ENCODE peak calls at places on chromosomes 12 and 14, in six cellular contexts. F is H1, C is GM12878, P is HepG2, K is SK-N-SH, A is GM12892. D is an unnamed sample.

GRCh38 chr14:62081956-62082355 is 319.7 kb downstream of the SNAPC1 start:
- DNase-seq in F (no peak), C (no peak), A (no peak), P (no peak), K (no peak), D (no peak)

GRCh38 chr14:104036250-104036649 is 49.2 kb upstream of the ASPG start:
- DNase-seq in K (no peak), P (no peak), F (no peak), A (no peak), C (no peak), D (no peak)

GRCh38 chr14:51643137-51643536 is 8.6 kb upstream of the FRMD6 start:
- DNase-seq in P (no peak), F (no peak), C (no peak), A (no peak), K (no peak), D (no peak)

GRCh38 chr14:103232338-103232808 is 101.7 kb upstream of the EIF5 start:
- DNase-seq in F (no peak), C (no peak), A (no peak), K (peak), P (no peak), D (no peak)

GRCh38 chr14:54796961-54797360 is 105.7 kb downstream of the GCH1 start:
- DNase-seq in P (no peak), A (no peak), F (no peak), K (no peak), C (no peak), D (no peak)

GRCh38 chr14:54350196-54350595 is 46.6 kb upstream of the CDKN3 start:
- DNase-seq in F (no peak), A (no peak), C (no peak), K (no peak), P (no peak), D (no peak)

GRCh38 chr14:98514016-98514415 is 758.0 kb downstream of the BCL11B start:
- DNase-seq in F (no peak), K (no peak), A (no peak), C (no peak), P (no peak), D (no peak)

GRCh38 chr12:39619660-39620433 is at the start of gene ABCD2:
- DNase-seq in K (peak), C (peak), A (no peak), F (no peak), P (peak), D (peak)

GRCh38 chr14:84468153-84468552 is 1061.8 kb upstream of the FLRT2 start:
- DNase-seq in C (no peak), K (no peak), F (no peak), P (no peak), A (no peak), D (no peak)

GRCh38 chr12:105378821-105379400 is 48.4 kb downstream of the C12orf75 start:
- DNase-seq in A (no peak), F (no peak), K (peak), P (peak), C (no peak), D (no peak)

GRCh38 chr12:46677749-46678148 is 148.0 kb downstream of the SLC38A4 start:
- DNase-seq in K (peak), F (no peak), P (peak), C (no peak), A (no peak), D (no peak)

GRCh38 chr12:76927170-76927784 is 48.5 kb upstream of the CSRP2 start:
- DNase-seq in C (no peak), A (peak), F (no peak), K (peak), P (peak), D (peak)

GRCh38 chr12:132490481-132491348 is 764 bp downstream of the FBRSL1 start:
- DNase-seq in A (no peak), C (no peak), F (no peak), K (peak), P (no peak), D (peak)

GRCh38 chr14:99981806-99982205 is 83.4 kb upstream of the EVL start:
- DNase-seq in K (no peak), A (no peak), P (no peak), C (no peak), F (no peak), D (no peak)

GRCh38 chr12:6778571-6779550 is 6.5 kb downstream of the LAG3 start:
- DNase-seq in A (peak), P (peak), K (peak), C (peak), F (peak), D (no peak)

GRCh38 chr12:113003631-113004030 is 25.3 kb downstream of the OAS2 start:
- DNase-seq in K (peak), A (no peak), C (no peak), P (no peak), F (no peak), D (no peak)

GRCh38 chr12:92602476-92602875 is 100.3 kb upstream of the PLEKHG7 start:
- DNase-seq in C (no peak), K (no peak), P (no peak), A (no peak), F (no peak), D (no peak)

GRCh38 chr12:93376436-93377251 is 1.1 kb upstream of the NUDT4 start:
- DNase-seq in K (no peak), P (peak), A (no peak), F (no peak), C (no peak), D (no peak)

GRCh38 chr14:20652996-20653975 is 11.8 kb upstream of the OR6S1 start:
- DNase-seq in C (peak), P (peak), A (no peak), F (peak), K (no peak), D (no peak)

GRCh38 chr14:69879175-69880047 is at the start of gene SMOC1:
- DNase-seq in C (no peak), P (peak), F (peak), K (peak), A (peak), D (peak)

GRCh38 chr12:59494617-59495016 is 101.2 kb upstream of the SLC16A7 start:
- DNase-seq in P (no peak), A (no peak), F (no peak), C (no peak), K (no peak), D (no peak)

GRCh38 chr12:59500915-59501314 is 94.9 kb upstream of the SLC16A7 start:
- DNase-seq in A (no peak), K (no peak), C (no peak), P (no peak), F (no peak), D (no peak)

GRCh38 chr12:59500335-59500734 is 95.5 kb upstream of the SLC16A7 start:
- DNase-seq in C (no peak), F (no peak), K (no peak), P (no peak), A (no peak), D (no peak)

DNA sequence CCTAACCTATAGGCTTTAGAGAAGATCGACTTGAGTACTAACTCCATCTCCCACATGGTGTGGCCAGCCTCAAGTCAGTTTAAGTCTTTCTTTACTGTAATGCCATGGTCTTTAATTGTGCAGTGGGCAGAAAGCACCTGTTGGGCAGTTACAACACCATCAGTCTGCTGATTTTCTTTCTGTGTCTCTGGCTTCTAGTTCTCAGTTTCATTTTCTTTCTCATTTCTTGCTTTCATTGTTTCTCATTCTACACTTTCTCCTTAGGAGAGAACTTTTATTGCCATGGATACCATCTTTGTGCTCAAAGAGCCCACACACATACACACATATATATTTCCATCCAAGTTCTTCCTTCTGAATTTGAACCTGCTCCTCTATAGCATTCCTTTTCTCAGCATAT is 96.1 kb upstream of the SLC16A7 start:
- DNase-seq in P (no peak), C (peak), A (peak), F (no peak), K (no peak), D (no peak)
- TF ChIP-seq TAF1 in P (no peak), C (no peak), A (no peak), F (no peak), K (no peak), D (no peak)

DNA sequence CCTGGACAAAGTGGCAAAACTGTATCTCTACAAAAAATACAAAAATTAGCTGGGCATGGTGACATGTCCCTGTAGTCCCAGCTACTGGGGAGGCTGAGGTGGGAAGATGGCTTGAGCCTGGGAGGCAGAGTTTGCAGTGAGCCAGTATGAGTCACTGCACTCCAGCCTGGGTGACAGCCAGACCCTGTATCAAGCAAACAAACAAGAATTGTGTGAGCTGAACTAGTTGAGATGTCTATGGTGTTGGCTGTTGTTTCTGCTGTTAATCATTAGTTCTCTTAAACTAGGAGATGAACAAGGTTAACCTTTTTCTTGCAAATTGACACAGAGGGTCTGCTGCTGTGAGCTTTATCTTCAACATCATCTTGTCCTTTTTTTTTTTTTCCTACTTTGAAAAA is 23.6 kb downstream of the RASSF3 start:
- DNase-seq in C (no peak), K (no peak), F (no peak), P (peak), A (no peak), D (no peak)
- TF ChIP-seq TAF1 in C (no peak), K (no peak), F (no peak), P (no peak), A (no peak), D (no peak)

DNA sequence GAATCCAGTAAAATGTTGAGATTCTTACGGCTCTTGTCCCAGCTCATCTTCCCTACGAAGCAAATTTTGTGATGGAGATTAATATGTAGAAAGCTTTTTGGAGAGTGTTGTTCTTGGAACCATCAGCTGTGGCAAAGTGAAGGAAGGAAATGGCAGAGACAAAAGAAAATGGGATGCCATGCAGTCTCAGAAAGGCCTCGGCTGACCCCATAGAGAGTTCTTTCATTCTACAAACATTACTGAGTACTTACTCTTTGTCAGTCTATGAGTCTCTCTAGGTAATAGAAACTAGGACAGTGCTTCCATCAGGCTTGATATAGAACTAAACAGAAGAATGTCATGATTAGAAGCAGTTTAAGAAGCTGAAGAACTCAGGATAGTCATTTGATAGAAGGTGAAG is 134.1 kb downstream of the PLEKHA5 start:
- DNase-seq in A (no peak), K (no peak), P (no peak), C (no peak), F (peak), D (no peak)
- TF ChIP-seq TAF1 in A (no peak), K (no peak), P (no peak), C (no peak), F (no peak), D (no peak)

DNA sequence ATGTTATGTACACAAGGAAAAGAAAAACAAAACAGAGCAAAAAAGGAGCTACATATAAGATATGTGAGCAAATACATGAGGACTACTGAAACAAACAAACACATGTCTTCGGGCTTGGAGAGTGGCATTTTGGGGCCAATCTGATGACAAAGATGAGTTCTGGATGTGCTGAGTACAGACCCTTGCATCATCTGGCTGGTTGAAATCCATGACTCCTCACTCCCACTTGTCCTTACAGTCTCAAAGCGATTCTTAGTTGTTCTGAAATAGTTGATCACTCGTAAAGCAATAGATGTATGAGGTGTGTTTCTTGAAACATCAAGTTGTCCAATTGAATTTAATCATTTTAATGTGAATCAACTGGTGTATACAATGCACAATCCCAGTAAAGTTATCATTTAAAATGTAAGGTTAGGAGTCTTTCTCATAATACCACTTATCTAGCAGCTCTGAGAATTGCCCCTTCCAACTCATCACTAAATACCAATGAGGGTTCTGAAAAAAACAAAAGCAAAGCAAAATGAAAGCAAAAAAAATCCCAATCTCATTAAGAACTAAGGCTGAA is 136.9 kb downstream of the ITPR2 start:
- DNase-seq in P (no peak), C (no peak), A (no peak), K (no peak), F (no peak), D (no peak)
- TF ChIP-seq TAF1 in P (no peak), C (no peak), A (no peak), K (no peak), F (no peak), D (no peak)

GRCh38 chr12:52533686-52534470 is 13.7 kb upstream of the KRT5 start:
- DNase-seq in F (no peak), K (no peak), P (no peak), C (no peak), A (no peak), D (no peak)

GRCh38 chr12:52531563-52532300 is 11.5 kb upstream of the KRT5 start:
- DNase-seq in K (no peak), F (no peak), C (no peak), A (no peak), P (no peak), D (no peak)

GRCh38 chr12:52537101-52537500 is 15.8 kb downstream of the KRT71 start:
- DNase-seq in P (no peak), C (no peak), K (no peak), A (no peak), F (no peak), D (no peak)

GRCh38 chr12:52532636-52533035 is 12.4 kb upstream of the KRT5 start:
- DNase-seq in C (no peak), A (no peak), K (no peak), P (no peak), F (no peak), D (no peak)

GRCh38 chr12:52534482-52534881 is 14.3 kb upstream of the KRT5 start:
- DNase-seq in A (no peak), P (no peak), K (no peak), C (no peak), F (no peak), D (no peak)
- TF ChIP-seq TAF1 in A (no peak), P (no peak), K (no peak), C (no peak), F (no peak), D (no peak)

DNA sequence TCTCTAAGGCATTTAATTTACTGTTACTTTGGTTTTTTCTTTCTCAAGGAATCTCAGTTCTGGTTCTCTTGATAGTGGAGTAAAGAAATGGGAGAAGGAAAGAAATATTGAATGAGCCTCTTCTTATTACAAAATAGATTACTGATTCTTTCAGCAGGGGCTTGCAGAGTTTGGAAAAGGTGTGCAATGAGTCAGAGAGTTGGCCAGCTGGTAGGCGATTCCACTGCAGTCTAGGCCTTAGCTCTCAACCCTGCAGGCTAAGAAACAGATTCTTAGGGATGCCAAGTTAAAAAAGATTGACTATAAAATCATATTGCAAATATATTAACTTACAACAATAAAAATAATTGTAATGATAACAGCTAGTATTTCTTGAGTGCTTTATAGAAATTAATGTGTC is 25.8 kb downstream of the NR1H4 start:
- DNase-seq in C (no peak), P (no peak), F (no peak), K (no peak), A (no peak), D (no peak)
- TF ChIP-seq TAF1 in C (no peak), P (no peak), F (no peak), K (no peak), A (no peak), D (no peak)

GRCh38 chr12:126784328-126784921 is 1482.5 kb upstream of the TMEM132C start:
- DNase-seq in C (no peak), K (peak), P (peak), F (peak), A (no peak), D (no peak)
- TF ChIP-seq TAF1 in C (no peak), K (no peak), P (no peak), F (no peak), A (no peak), D (no peak)